ENCODE peak calls at places on chromosomes 16 and 17, in seven cellular contexts. Z is neural progenitor cell; I is tibial artery; Q is CD8-positive, alpha-beta T cell; M is stomach; D is BJ; P is colonic mucosa. T is an unnamed sample. For H3K27me3 and H3K36me3, the result is how much of the 10 kb centered on the place peaks cover.

GRCh38 chr16:65333298-65333697 is 211.4 kb upstream of the CDH11 start:
- DNase-seq in Q (no peak), D (no peak), P (no peak), Z (no peak), M (no peak), I (no peak), T (no peak)

GRCh38 chr17:28684963-28685362 is 23.0 kb downstream of the SUPT6H start:
- DNase-seq in Q (no peak), P (peak), M (no peak), I (no peak), Z (no peak), D (no peak), T (no peak)

GRCh38 chr16:19863990-19864389 is 20.7 kb downstream of the GPRC5B start:
- DNase-seq in Q (no peak), Z (no peak), D (no peak), P (no peak), M (no peak), I (no peak), T (peak)

GRCh38 chr17:71423871-71424546 is 696.8 kb upstream of the SOX9 start:
- DNase-seq in Q (no peak), P (no peak), I (no peak), Z (no peak), D (no peak), M (no peak), T (no peak)

GRCh38 chr17:77439382-77440013 is 298.7 kb downstream of the SEC14L1 start:
- DNase-seq in P (no peak), Q (no peak), Z (no peak), M (no peak), D (no peak), I (no peak), T (no peak)

GRCh38 chr16:17557480-17557879 is 86.7 kb upstream of the XYLT1 start:
- DNase-seq in Q (no peak), M (no peak), Z (no peak), D (no peak), I (no peak), P (no peak), T (no peak)

GRCh38 chr17:62807812-62808575 is at the start of gene MARCHF10:
- DNase-seq in D (no peak), P (peak), M (peak), Z (peak), I (no peak), Q (no peak), T (peak)

GRCh38 chr17:7862692-7863437 is 5.1 kb downstream of the CYB5D1 start:
- DNase-seq in I (no peak), D (no peak), Z (peak), Q (peak), P (peak), M (no peak), T (peak)

GRCh38 chr17:64777413-64778101 is 115.5 kb upstream of the SMURF2 start:
- DNase-seq in P (peak), I (peak), D (no peak), Q (no peak), Z (peak), M (no peak), T (peak)

GRCh38 chr17:26809033-26809432 is 484.9 kb upstream of the WSB1 start:
- DNase-seq in P (no peak), Q (no peak), M (no peak), Z (no peak), D (no peak), I (no peak), T (no peak)

GRCh38 chr16:74226361-74226979 is 70.1 kb upstream of the PSMD7 start:
- DNase-seq in M (no peak), P (no peak), Q (no peak), Z (peak), I (no peak), D (no peak), T (peak)

GRCh38 chr16:83653785-83654184 is 154.0 kb upstream of the HSBP1 start:
- DNase-seq in Q (no peak), Z (no peak), I (no peak), P (no peak), M (no peak), D (no peak), T (no peak)

GRCh38 chr17:78490156-78490555 is 87.0 kb downstream of the DNAH17 start:
- DNase-seq in M (peak), P (no peak), Z (no peak), Q (no peak), I (no peak), D (no peak), T (no peak)

GRCh38 chr16:23903001-23903414 is 67.2 kb downstream of the PRKCB start:
- DNase-seq in D (no peak), Z (no peak), M (no peak), Q (no peak), P (no peak), I (no peak), T (no peak)

GRCh38 chr16:28494141-28494851 is at the start of gene APOBR:
- DNase-seq in M (peak), Q (peak), Z (no peak), D (no peak), I (no peak), P (peak), T (no peak)

GRCh38 chr17:16384557-16384956 is 3.7 kb downstream of the UBB start:
- DNase-seq in Z (no peak), M (no peak), D (no peak), P (no peak), Q (no peak), I (no peak), T (no peak)

GRCh38 chr16:72921620-72922019 is 126.3 kb downstream of the ZFHX3 start:
- DNase-seq in D (no peak), Q (no peak), P (no peak), Z (no peak), M (no peak), I (peak), T (no peak)

GRCh38 chr16:47858333-47859067 is 297.3 kb downstream of the ABCC12 start:
- DNase-seq in Z (no peak), Q (no peak), M (no peak), D (no peak), P (no peak), I (no peak), T (no peak)

GRCh38 chr17:48012151-48012520 is 25.5 kb downstream of the COPZ2 start:
- DNase-seq in D (no peak), M (peak), Q (peak), Z (peak), P (no peak), I (no peak), T (peak)
- H3K4me3 ChIP-seq in D (peak), M (peak), Q (peak), Z (peak), P (peak), I (peak), T (peak)

GRCh38 chr16:855471-855870 is 54.9 kb upstream of the GNG13 start:
- DNase-seq in P (no peak), I (no peak), M (no peak), Z (no peak), D (no peak), Q (no peak), T (no peak)
- H3K27me3 ChIP-seq in P (under half), I (under half), M (under half), Z (under half), D (under half), Q (under half), T (under half)

GRCh38 chr17:5182597-5183409 is 8.9 kb downstream of the ZNF594 start:
- DNase-seq in P (no peak), I (no peak), Q (no peak), D (no peak), M (no peak), Z (no peak), T (no peak)

GRCh38 chr17:5184284-5184683 is 7.4 kb downstream of the ZNF594 start:
- DNase-seq in Z (no peak), Q (no peak), D (no peak), M (no peak), I (no peak), P (no peak), T (no peak)

GRCh38 chr17:5183410-5183793 is 8.3 kb downstream of the ZNF594 start:
- DNase-seq in Q (no peak), Z (no peak), P (no peak), D (no peak), I (no peak), M (no peak), T (no peak)

GRCh38 chr17:5179003-5179402 is 12.7 kb downstream of the ZNF594 start:
- DNase-seq in P (no peak), M (no peak), I (no peak), D (no peak), Q (no peak), Z (no peak), T (no peak)

GRCh38 chr17:5181509-5182305 is 10.0 kb downstream of the ZNF594 start:
- DNase-seq in I (no peak), D (no peak), Q (no peak), M (no peak), P (no peak), Z (no peak), T (no peak)
- H3K36me3 ChIP-seq in I (half or more), D (under half), Q (under half), M (half or more), P (under half), Z (half or more), T (under half)

GRCh38 chr16:3188925-3189825 is 1.2 kb downstream of the OR1F1 start:
- DNase-seq in P (peak), D (no peak), Q (peak), Z (peak), I (no peak), M (no peak), T (peak)

GRCh38 chr16:3189869-3190268 is 1.9 kb downstream of the OR1F1 start:
- DNase-seq in D (no peak), I (no peak), Q (no peak), P (no peak), M (no peak), Z (peak), T (no peak)

GRCh38 chr16:3188675-3188924 is 596 bp downstream of the OR1F1 start:
- DNase-seq in P (no peak), Z (no peak), D (no peak), Q (no peak), M (no peak), I (no peak), T (no peak)

GRCh38 chr16:3187798-3188674 is at the start of gene OR1F1:
- DNase-seq in D (no peak), Z (peak), M (no peak), P (no peak), Q (peak), I (no peak), T (peak)

DNA sequence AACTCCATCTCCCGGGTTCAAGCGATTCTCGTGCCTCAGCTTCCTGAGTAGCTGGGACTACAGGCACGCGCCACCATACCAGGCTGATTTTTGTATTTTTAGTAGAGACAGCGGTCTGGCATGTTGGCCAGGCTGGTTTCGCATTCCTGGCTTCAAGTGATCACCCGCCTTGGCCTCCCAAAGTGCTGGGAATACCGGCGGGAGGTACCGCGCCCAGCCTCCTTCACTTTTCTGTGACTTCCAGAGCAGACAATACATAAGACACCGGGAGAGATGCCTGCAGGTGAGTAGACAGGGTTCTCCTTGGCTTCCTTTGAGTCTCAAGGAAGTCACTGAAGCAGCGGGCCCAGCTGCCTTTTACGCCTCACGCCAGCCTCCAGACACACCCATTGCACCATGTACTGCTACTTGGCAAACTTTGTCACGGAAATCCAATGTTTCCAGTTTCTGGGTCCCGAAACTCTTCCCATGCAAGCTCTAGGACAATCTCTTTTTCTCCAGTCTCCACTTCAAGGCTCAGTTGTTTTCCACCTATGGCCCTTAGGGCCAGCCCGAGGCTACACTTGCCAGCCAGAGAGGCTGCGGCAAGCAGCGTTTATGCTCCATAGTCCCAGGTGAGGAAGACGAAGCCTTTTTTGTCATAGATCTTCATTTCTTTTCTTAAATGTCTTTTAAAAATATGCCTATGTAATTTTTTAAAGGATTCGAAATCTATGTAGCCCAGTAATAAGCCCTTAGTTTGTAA is 886 bp upstream of the OR1F1 start:
- DNase-seq in M (no peak), I (no peak), P (no peak), D (no peak), Q (no peak), Z (no peak), T (no peak)
- H3K4me3 ChIP-seq in M (no peak), I (no peak), P (no peak), D (no peak), Q (no peak), Z (peak), T (no peak)

DNA sequence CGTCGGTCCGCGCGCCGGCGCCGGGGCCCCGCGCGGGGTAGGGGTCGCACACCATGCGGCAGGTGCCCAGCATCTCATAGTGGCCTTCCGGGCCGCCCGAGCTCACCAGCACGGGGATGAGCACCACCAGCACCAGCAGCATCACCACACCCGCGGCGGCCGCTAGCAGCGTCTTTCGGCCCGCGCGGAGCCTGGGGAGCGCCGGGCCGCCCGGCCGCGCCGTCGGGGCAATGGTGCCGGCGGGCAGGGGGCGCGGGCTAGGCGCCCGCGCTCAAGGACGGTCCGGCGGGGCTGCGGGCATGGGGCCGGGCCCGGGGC is 237 bp downstream of the C1QL1 start:
- DNase-seq in D (no peak), Z (no peak), Q (no peak), P (no peak), M (no peak), I (no peak), T (no peak)
- H3K27me3 ChIP-seq in D (under half), Z (half or more), Q (under half), P (half or more), M (half or more), I (under half), T (half or more)

GRCh38 chr16:1320658-1321240 is 11.3 kb downstream of the UBE2I start:
- DNase-seq in M (no peak), D (no peak), I (no peak), Z (no peak), Q (no peak), P (no peak), T (no peak)

GRCh38 chr16:1317479-1318267 is 8.2 kb downstream of the UBE2I start:
- DNase-seq in D (no peak), M (no peak), Q (no peak), P (no peak), Z (no peak), I (no peak), T (no peak)

GRCh38 chr16:1318268-1318545 is 8.8 kb downstream of the UBE2I start:
- DNase-seq in I (no peak), Q (no peak), Z (no peak), D (no peak), P (no peak), M (no peak), T (no peak)

GRCh38 chr16:1316033-1316405 is 6.6 kb downstream of the UBE2I start:
- DNase-seq in I (no peak), Q (no peak), Z (no peak), P (no peak), M (no peak), D (no peak), T (peak)

DNA sequence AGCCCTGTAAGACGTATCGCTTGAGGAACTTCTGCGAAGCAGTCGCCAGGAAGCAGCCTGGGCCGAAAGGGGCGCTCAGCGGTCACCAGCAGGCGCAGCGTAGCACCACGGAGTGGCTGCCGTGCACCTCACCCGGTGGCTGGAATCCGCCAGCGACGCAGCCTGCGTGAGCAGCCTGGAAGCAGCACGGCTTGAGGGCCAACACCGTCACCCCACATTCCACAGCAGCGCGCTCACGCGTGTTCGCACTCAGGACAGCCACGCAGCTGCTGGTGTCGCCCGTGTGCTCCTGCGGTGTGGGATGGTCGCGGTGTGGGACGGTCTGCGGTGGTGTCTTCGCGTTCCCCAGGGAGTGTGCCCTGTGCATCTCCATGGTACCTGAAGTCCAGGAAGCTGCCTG is 9.6 kb downstream of the UBE2I start:
- DNase-seq in Z (no peak), M (no peak), Q (no peak), D (no peak), I (no peak), P (no peak), T (no peak)
- H3K36me3 ChIP-seq in Z (under half), M (half or more), Q (half or more), D (half or more), I (half or more), P (under half), T (half or more)

GRCh38 chr17:80826955-80827645 is 164.5 kb upstream of the CHMP6 start:
- DNase-seq in M (no peak), D (peak), I (peak), Q (no peak), P (no peak), Z (peak), T (peak)
- H3K4me3 ChIP-seq in M (no peak), D (no peak), I (no peak), Q (no peak), P (no peak), Z (no peak), T (no peak)

GRCh38 chr17:59277031-59277430 is 54.4 kb upstream of the YPEL2 start:
- DNase-seq in Q (no peak), D (no peak), Z (no peak), P (no peak), I (no peak), M (no peak), T (no peak)
- H3K27me3 ChIP-seq in Q (under half), D (under half), Z (under half), P (under half), I (under half), M (under half), T (under half)

GRCh38 chr17:50352693-50353599 is 7.0 kb downstream of the XYLT2 start:
- DNase-seq in D (no peak), M (no peak), Z (no peak), Q (peak), P (no peak), I (no peak), T (peak)
- H3K36me3 ChIP-seq in D (under half), M (half or more), Z (under half), Q (under half), P (under half), I (under half), T (under half)

GRCh38 chr16:85353839-85354622 is 241.8 kb upstream of the CIBAR2 start:
- DNase-seq in Q (no peak), D (no peak), M (peak), Z (no peak), P (peak), I (no peak), T (no peak)
- H3K4me3 ChIP-seq in Q (no peak), D (no peak), M (no peak), Z (no peak), P (no peak), I (no peak), T (no peak)